ENCODE peak calls at places on chromosomes 11 and 22, in seven cellular contexts. D is B cell; B is NCI-H460; A is anterior cingulate cortex; C is Peyer's patch; F is KBM-7; P is activated CD4-positive, alpha-beta T cell treated with anti-CD3 and anti-CD28 coated beads, Interleukin-2, amount 50 U/mL, for 48 hours. J is an unnamed sample.

GRCh38 chr11:69640995-69641581 is at the start of gene CCND1:
- DNase-seq in D (peak), B (peak), A (peak), C (peak), F (peak), P (peak), J (peak)

GRCh38 chr11:8102965-8103364 is 22.0 kb downstream of the TUB start:
- DNase-seq in D (no peak), B (no peak), A (no peak), C (no peak), F (no peak), P (no peak), J (no peak)

GRCh38 chr11:3831378-3832239 is 9.2 kb downstream of the RHOG start:
- DNase-seq in D (no peak), B (no peak), A (no peak), C (no peak), F (peak), P (peak), J (no peak)

GRCh38 chr11:30873924-30874323 is 287.8 kb upstream of the MPPED2 start:
- DNase-seq in D (no peak), B (no peak), A (no peak), C (no peak), F (no peak), P (no peak), J (no peak)

GRCh38 chr22:46578824-46579561 is 41.2 kb upstream of the GRAMD4 start:
- DNase-seq in D (no peak), B (no peak), A (peak), C (peak), F (no peak), P (no peak), J (no peak)

GRCh38 chr11:12393691-12394090 is 16.3 kb downstream of the PARVA start:
- DNase-seq in D (no peak), B (no peak), A (no peak), C (no peak), F (no peak), P (no peak), J (no peak)

GRCh38 chr11:12251651-12252560 is 125.5 kb upstream of the PARVA start:
- DNase-seq in D (no peak), B (no peak), A (no peak), C (no peak), F (no peak), P (no peak), J (no peak)

GRCh38 chr22:45496451-45496941 is 6.2 kb upstream of the FBLN1 start:
- DNase-seq in D (no peak), B (no peak), A (no peak), C (no peak), F (no peak), P (no peak), J (no peak)

GRCh38 chr11:65381721-65382035 is 768 bp downstream of the SLC25A45 start:
- DNase-seq in D (no peak), B (peak), A (no peak), C (no peak), F (no peak), P (no peak), J (no peak)

GRCh38 chr11:71342951-71343827 is 90.8 kb upstream of the SHANK2 start:
- DNase-seq in D (peak), B (peak), A (no peak), C (peak), F (peak), P (peak), J (peak)

GRCh38 chr11:8389034-8389996 is 125.6 kb upstream of the LMO1 start:
- DNase-seq in D (no peak), B (no peak), A (peak), C (no peak), F (no peak), P (no peak), J (peak)

GRCh38 chr11:65423516-65424199 is 1.1 kb downstream of the NEAT1 start:
- DNase-seq in D (no peak), B (no peak), A (no peak), C (peak), F (peak), P (no peak), J (no peak)

GRCh38 chr22:30411780-30412179 is 13.8 kb upstream of the MTFP1 start:
- DNase-seq in D (no peak), B (no peak), A (no peak), C (no peak), F (no peak), P (no peak), J (no peak)

GRCh38 chr11:2929880-2930704 is 872 bp upstream of the PHLDA2 start:
- DNase-seq in D (peak), B (peak), A (no peak), C (peak), F (no peak), P (peak), J (no peak)

GRCh38 chr11:84857746-84858145 is 769.4 kb downstream of the DLG2 start:
- DNase-seq in D (no peak), B (no peak), A (no peak), C (no peak), F (no peak), P (no peak), J (no peak)

GRCh38 chr11:84673753-84674152 is 953.4 kb downstream of the DLG2 start:
- DNase-seq in D (no peak), B (no peak), A (no peak), C (no peak), F (no peak), P (no peak), J (no peak)

GRCh38 chr11:110679323-110679980 is 32.8 kb downstream of the ARHGAP20 start:
- DNase-seq in D (no peak), B (no peak), A (no peak), C (no peak), F (no peak), P (no peak), J (no peak)

GRCh38 chr22:47309476-47309875 is 547.0 kb downstream of the TBC1D22A start:
- DNase-seq in D (no peak), B (no peak), A (no peak), C (no peak), F (no peak), P (no peak), J (no peak)

GRCh38 chr11:133937468-133937867 is 19.3 kb downstream of the IGSF9B start:
- DNase-seq in D (no peak), B (no peak), A (no peak), C (no peak), F (no peak), P (no peak), J (no peak)

GRCh38 chr11:10221342-10221741 is 72.7 kb downstream of the SBF2 start:
- DNase-seq in D (no peak), B (no peak), A (no peak), C (no peak), F (no peak), P (no peak), J (no peak)

GRCh38 chr11:104529213-104529612 is 365.3 kb upstream of the PDGFD start:
- DNase-seq in D (no peak), B (no peak), A (no peak), C (no peak), F (no peak), P (no peak), J (no peak)

GRCh38 chr11:67367836-67368227 is 5.6 kb downstream of the CLCF1 start:
- DNase-seq in D (peak), B (no peak), A (no peak), C (no peak), F (no peak), P (no peak), J (no peak)

GRCh38 chr11:87038235-87038960 is 664 bp downstream of the TMEM135 start:
- DNase-seq in D (no peak), B (no peak), A (no peak), C (no peak), F (peak), P (no peak), J (no peak)